ENCODE peak calls at places on chromosomes 13 and 19, in five cellular contexts. W, H, P, G and E are unnamed samples.

GRCh38 chr13:94416454-94417080 is 62.9 kb downstream of the DCT start:
- DNase-seq in G (no peak), H (no peak), P (no peak), W (no peak), E (no peak)

GRCh38 chr13:33692531-33692930 is 125.4 kb upstream of the RFC3 start:
- DNase-seq in H (no peak), G (no peak), W (no peak), P (no peak), E (no peak)

GRCh38 chr13:75705395-75705794 is 69.3 kb downstream of the LMO7 start:
- DNase-seq in W (peak; percentile 44), P (no peak), H (no peak), G (no peak), E (no peak)

GRCh38 chr19:33293255-33294057 is 8.9 kb downstream of the CEBPA start:
- DNase-seq in P (no peak), W (peak; percentile 69), H (peak; percentile 49), G (no peak), E (peak; percentile 74)

GRCh38 chr19:23525265-23525862 is 130.1 kb upstream of the ZNF91 start:
- DNase-seq in P (no peak), W (no peak), G (no peak), H (no peak), E (no peak)

GRCh38 chr19:23851966-23852365 is 62.7 kb upstream of the ZNF726 start:
- DNase-seq in H (no peak), W (no peak), P (no peak), G (no peak), E (no peak)

GRCh38 chr19:45782820-45783785 is 813 bp upstream of the DMPK start:
- DNase-seq in G (no peak), P (no peak), W (peak; percentile 42), H (no peak), E (peak; percentile 65)

GRCh38 chr13:113863511-113864302 is at the start of gene GAS6:
- DNase-seq in H (peak; percentile 74), W (no peak), G (peak; percentile 72), P (no peak), E (peak; percentile 55)

GRCh38 chr13:101985321-101985720 is 416.5 kb downstream of the FGF14 start:
- DNase-seq in P (no peak), G (no peak), H (no peak), W (no peak), E (no peak)

GRCh38 chr19:33273065-33273736 is 29.1 kb downstream of the CEBPA start:
- DNase-seq in W (no peak), H (no peak), G (no peak), P (no peak), E (no peak)

GRCh38 chr13:33624253-33624652 is 193.7 kb upstream of the RFC3 start:
- DNase-seq in H (no peak), P (no peak), W (no peak), G (no peak), E (no peak)

GRCh38 chr13:95643009-95643408 is 1.5 kb downstream of the DZIP1 start:
- DNase-seq in P (no peak), G (no peak), W (no peak), H (no peak), E (no peak)

GRCh38 chr19:2888739-2889224 is 11.9 kb upstream of the ZNF57 start:
- DNase-seq in W (no peak), G (no peak), H (no peak), P (peak; percentile 38), E (no peak)

GRCh38 chr13:74202129-74202528 is 67.9 kb upstream of the KLF12 start:
- DNase-seq in H (no peak), P (no peak), G (no peak), W (no peak), E (no peak)

GRCh38 chr13:40430234-40430633 is 236.2 kb downstream of the FOXO1 start:
- DNase-seq in G (no peak), W (no peak), H (no peak), P (no peak), E (no peak)

GRCh38 chr13:59120297-59120843 is 1043.4 kb downstream of the DIAPH3 start:
- DNase-seq in W (no peak), P (no peak), G (no peak), H (no peak), E (no peak)

GRCh38 chr13:98480915-98481510 is 95.9 kb downstream of the STK24 start:
- DNase-seq in P (no peak), W (no peak), H (no peak), G (no peak), E (no peak)

GRCh38 chr13:47708386-47708785 is 292.7 kb downstream of the SUCLA2 start:
- DNase-seq in H (no peak), P (no peak), G (no peak), W (peak; percentile 17), E (no peak)

DNA sequence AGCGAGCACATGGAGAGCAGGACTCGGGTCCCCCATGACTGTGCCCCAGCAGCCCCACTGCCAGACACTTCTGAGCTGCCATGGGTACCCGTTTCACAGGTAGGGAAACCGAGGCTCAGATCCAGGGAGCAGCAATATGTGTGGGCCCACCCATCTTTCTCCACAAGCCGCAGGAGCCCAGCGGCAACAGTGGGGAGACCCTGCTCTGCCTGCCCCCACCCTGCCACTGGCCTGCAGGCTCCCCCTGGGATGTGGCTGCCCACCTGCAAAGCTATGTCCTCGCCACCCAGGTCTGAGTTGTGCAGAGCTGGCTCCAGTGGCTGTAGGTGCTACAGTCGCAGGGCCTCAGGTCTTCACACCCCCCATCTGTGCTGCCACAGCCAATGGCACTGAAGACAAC is 50.6 kb upstream of the C1QTNF9B start:
- DNase-seq in W (no peak), P (no peak), G (no peak), H (no peak), E (no peak)
- H3K4me3 ChIP-seq in W (no peak overlapping the region), P (no peak overlapping the region), G (no peak overlapping the region), H (no peak overlapping the region), E (no peak overlapping the region)

DNA sequence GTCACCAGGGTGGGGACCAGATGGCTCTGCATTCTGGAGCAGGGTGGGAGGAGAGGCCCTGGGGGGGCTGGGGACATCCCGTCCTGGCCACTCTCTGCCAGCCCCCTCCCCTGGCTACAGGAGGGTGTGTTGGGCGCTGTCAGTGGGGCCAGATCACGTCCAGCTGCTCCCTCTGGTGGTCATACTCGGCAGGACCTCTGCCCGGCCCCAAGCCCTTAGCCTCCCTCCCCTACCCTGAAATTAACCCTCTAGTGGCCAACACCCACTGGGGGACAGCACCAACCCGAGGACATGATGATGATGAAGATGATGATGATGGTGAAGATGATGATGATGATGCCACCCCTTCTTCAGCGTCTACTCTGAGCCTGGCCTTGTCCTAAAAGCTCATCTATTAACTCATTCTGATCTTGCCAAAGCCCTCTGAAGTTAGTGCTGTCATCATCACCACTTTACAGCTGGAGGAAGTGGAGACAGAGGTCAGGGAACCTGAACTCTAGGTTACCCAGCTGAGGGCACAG is 590 bp upstream of the LGI4 start:
- DNase-seq in P (peak; percentile 42), W (no peak), H (peak; percentile 43), G (peak; percentile 82), E (peak; percentile 80)
- H3K4me3 ChIP-seq in P (no peak overlapping the region), W (no peak overlapping the region), H (no peak overlapping the region), G (peak overlapping the region; percentile 27), E (no peak overlapping the region)

DNA sequence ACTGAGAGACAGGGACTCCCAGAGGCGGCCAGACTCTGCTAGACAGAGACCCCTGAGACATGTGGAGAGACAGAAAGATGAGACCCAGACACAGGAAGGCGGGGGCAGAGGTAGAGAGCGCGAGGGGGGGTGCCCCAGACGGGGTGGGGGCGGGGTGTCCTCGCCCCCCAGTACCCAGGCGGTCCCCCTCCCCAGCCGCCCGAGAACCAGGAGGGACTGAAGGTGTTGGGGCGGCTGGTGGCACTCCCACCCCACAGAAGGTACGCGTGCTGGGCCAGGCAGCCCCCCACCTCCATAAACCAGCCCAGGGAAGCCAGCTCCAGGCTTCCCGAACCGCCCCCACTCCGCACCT is 336 bp downstream of the SLC8A2 start:
- DNase-seq in P (no peak), W (no peak), G (no peak), H (no peak), E (no peak)
- H3K4me3 ChIP-seq in P (no peak overlapping the region), W (no peak overlapping the region), G (peak overlapping the region; percentile 32), H (no peak overlapping the region), E (no peak overlapping the region)

GRCh38 chr19:50933640-50934039 is 19.2 kb downstream of the KLK5 start:
- DNase-seq in W (no peak), H (no peak), G (no peak), P (no peak), E (no peak)
- H3K4me3 ChIP-seq in W (no peak overlapping the region), H (no peak overlapping the region), G (no peak overlapping the region), P (no peak overlapping the region), E (no peak overlapping the region)

DNA sequence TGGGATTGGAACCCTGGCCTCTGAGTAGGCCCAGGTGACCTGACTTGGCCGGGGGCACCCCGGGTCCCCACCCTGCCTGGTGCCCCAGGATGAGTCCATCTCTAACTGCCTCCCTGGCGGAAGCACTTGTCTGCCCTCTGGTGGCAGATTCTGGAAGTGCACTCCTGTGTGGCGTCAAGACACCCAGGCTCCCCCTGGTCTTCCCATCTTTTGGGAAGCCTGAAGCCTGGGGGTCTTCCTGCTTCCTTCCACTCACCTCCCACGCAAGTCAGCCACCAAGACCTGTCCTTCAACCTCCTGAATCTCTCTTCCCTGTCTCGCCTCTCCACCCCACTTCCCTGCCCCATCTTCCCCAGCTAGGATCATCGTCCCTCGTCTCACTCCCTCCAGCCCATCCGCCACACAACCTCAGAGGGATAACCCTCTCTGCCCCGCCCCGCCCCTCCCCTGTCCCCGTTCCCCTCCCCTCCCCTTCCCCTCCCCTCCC is 7.4 kb downstream of the RABAC1 start:
- DNase-seq in P (peak; percentile 84), H (peak; percentile 72), W (no peak), G (peak; percentile 87), E (peak; percentile 64)
- H3K4me3 ChIP-seq in P (no peak overlapping the region), H (no peak overlapping the region), W (no peak overlapping the region), G (no peak overlapping the region), E (no peak overlapping the region)

GRCh38 chr13:87676254-87677042 is 5.3 kb downstream of the SLITRK5 start:
- DNase-seq in P (no peak), G (no peak), W (no peak), H (peak; percentile 37), E (no peak)

GRCh38 chr13:87678353-87678752 is 7.2 kb downstream of the SLITRK5 start:
- DNase-seq in W (no peak), H (peak; percentile 27), G (no peak), P (no peak), E (no peak)

GRCh38 chr13:87675851-87676250 is 4.7 kb downstream of the SLITRK5 start:
- DNase-seq in W (no peak), P (no peak), H (no peak), G (no peak), E (no peak)

GRCh38 chr13:87677334-87678234 is 6.4 kb downstream of the SLITRK5 start:
- DNase-seq in G (no peak), W (no peak), H (peak; percentile 71), P (no peak), E (no peak)

GRCh38 chr13:87677043-87677333 is 5.8 kb downstream of the SLITRK5 start:
- DNase-seq in H (no peak), G (no peak), W (no peak), P (no peak), E (no peak)
- H3K4me3 ChIP-seq in H (no peak overlapping the region), G (no peak overlapping the region), W (no peak overlapping the region), P (no peak overlapping the region), E (no peak overlapping the region)

DNA sequence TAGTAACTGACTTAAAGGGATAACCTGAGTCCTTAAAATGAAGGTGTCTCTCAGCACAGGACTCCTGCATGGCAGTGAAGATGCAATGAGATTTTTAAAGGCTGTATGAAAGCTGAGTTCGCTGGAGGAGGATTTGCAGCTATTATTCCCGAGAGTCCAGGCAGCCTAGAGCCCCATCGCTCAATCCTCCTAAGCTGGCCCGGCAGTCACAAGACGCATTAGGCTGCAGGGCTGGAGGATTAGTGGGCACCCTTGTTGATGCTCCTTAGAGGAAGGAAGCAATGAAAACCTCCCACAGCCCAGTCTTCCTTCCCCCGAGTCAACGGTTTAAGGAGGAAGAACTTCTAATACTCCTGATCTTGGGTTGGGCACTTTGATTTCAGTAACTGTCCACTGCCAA is 239.5 kb downstream of the EFNB2 start:
- DNase-seq in W (no peak), H (no peak), P (no peak), G (no peak), E (no peak)
- H3K4me3 ChIP-seq in W (no peak overlapping the region), H (no peak overlapping the region), P (no peak overlapping the region), G (no peak overlapping the region), E (no peak overlapping the region)

GRCh38 chr19:39145180-39145953 is 19.8 kb downstream of the PAK4 start:
- DNase-seq in P (no peak), W (no peak), H (peak; percentile 59), G (no peak), E (peak; percentile 64)
- H3K4me3 ChIP-seq in P (no peak overlapping the region), W (no peak overlapping the region), H (no peak overlapping the region), G (no peak overlapping the region), E (no peak overlapping the region)